ENCODE peak calls at places on chromosomes 3 and 15, in six cellular contexts. B is astrocyte; M is mesenchymal stem cell; G is effector memory CD4-positive, alpha-beta T cell; C is hepatocyte; R is CD4-positive, alpha-beta T cell. Z is an unnamed sample. For H3K9me3, the result is how much of the 10 kb centered on the place peaks cover.

GRCh38 chr15:27798807-27799206 is 300.3 kb downstream of the OCA2 start:
- DNase-seq in C (no peak), M (no peak), B (no peak), R (no peak), G (no peak), Z (no peak)

GRCh38 chr15:78282324-78282723 is 17.1 kb downstream of the SKIC8 start:
- DNase-seq in R (no peak), C (no peak), B (peak), M (no peak), G (no peak), Z (no peak)

GRCh38 chr3:174132421-174133042 is 726.6 kb upstream of the NAALADL2 start:
- DNase-seq in R (no peak), M (peak), G (no peak), B (no peak), C (peak), Z (no peak)

GRCh38 chr3:79297242-79297641 is 470.6 kb downstream of the ROBO1 start:
- DNase-seq in M (peak), R (no peak), G (no peak), C (no peak), B (peak), Z (peak)

GRCh38 chr3:48504051-48504946 is at the start of gene SHISA5:
- DNase-seq in C (peak), B (peak), G (peak), R (peak), M (peak), Z (peak)

GRCh38 chr3:13895155-13896105 is 15.6 kb upstream of the WNT7A start:
- DNase-seq in M (peak), C (peak), R (peak), G (peak), B (peak), Z (peak)

GRCh38 chr3:51934139-51934850 is 7.4 kb downstream of the RRP9 start:
- DNase-seq in C (no peak), G (no peak), R (no peak), B (no peak), M (no peak), Z (no peak)

GRCh38 chr3:144142151-144142855 is 170.7 kb downstream of the DIPK2A start:
- DNase-seq in R (no peak), M (peak), G (no peak), B (peak), C (peak), Z (no peak)

GRCh38 chr3:182078314-182078713 is 366.6 kb downstream of the SOX2 start:
- DNase-seq in M (no peak), R (no peak), G (no peak), B (no peak), C (peak), Z (no peak)

GRCh38 chr3:55313701-55314100 is 173.4 kb downstream of the WNT5A start:
- DNase-seq in B (no peak), C (no peak), R (no peak), M (peak), G (no peak), Z (no peak)

GRCh38 chr15:31275331-31276262 is 51.0 kb upstream of the KLF13 start:
- DNase-seq in R (no peak), M (no peak), G (no peak), B (no peak), C (no peak), Z (no peak)

GRCh38 chr3:197730200-197730599 is 6.5 kb downstream of the RUBCN start:
- DNase-seq in R (no peak), G (no peak), C (no peak), B (peak), M (peak), Z (no peak)

GRCh38 chr3:122563717-122564025 is 429 bp downstream of the PARP9 start:
- DNase-seq in B (no peak), C (no peak), R (peak), M (peak), G (no peak), Z (no peak)

GRCh38 chr3:48125026-48125704 is 63.1 kb downstream of the CDC25A start:
- DNase-seq in R (no peak), B (peak), M (no peak), G (no peak), C (no peak), Z (no peak)

GRCh38 chr3:77158701-77159100 is 118.8 kb downstream of the ROBO2 start:
- DNase-seq in G (no peak), C (no peak), B (no peak), R (no peak), M (no peak), Z (no peak)

GRCh38 chr15:69627548-69628158 is 175.0 kb downstream of the RPLP1 start:
- DNase-seq in C (no peak), B (no peak), R (no peak), M (no peak), G (no peak), Z (no peak)

GRCh38 chr15:38854506-38854905 is 289.9 kb upstream of the RASGRP1 start:
- DNase-seq in G (no peak), C (no peak), M (no peak), B (no peak), R (no peak), Z (no peak)

GRCh38 chr3:132396255-132396654 is 21.0 kb upstream of the DNAJC13 start:
- DNase-seq in B (no peak), R (no peak), G (no peak), C (no peak), M (no peak), Z (no peak)

GRCh38 chr15:77991029-77991406 is 86.5 kb downstream of the TBC1D2B start:
- DNase-seq in B (no peak), M (no peak), R (no peak), G (no peak), C (no peak), Z (no peak)

DNA sequence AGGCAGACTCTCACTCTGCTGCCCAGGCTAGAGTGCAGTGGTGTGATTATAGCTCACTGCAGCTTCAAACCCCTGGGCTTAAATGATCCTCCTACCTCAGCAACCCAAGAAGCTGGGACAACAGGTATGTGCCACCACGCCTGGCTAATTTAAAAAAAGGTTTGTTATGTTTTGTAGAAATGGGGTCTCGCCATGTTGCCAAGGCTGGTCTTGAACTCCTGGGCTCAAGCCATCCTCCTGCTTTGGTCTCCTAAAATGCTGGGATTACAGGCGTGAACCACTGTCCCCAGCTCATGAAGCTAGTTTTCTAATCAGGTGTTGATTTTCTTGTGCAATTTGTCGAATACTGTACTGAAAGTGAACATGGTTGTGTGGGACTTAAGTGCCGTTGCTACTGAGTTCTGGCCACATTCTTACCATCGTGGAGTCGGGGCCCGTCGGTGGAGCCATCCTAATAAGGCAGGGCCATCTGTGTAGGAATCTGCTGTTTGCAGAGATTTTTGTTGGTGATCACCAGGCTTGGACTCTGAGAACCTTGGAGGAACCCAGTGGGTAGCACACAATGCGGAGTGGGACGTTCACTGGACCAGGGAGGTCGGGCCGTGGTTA is 193.2 kb downstream of the GOLGA6L6 start:
- DNase-seq in G (no peak), B (no peak), R (no peak), C (peak), M (no peak), Z (no peak)
- H3K9me3 ChIP-seq in G (under half), B (half or more), R (under half), C (half or more), M (under half), Z (half or more)

GRCh38 chr15:99630607-99631131 is 64.9 kb downstream of the MEF2A start:
- DNase-seq in C (no peak), G (no peak), R (no peak), B (no peak), M (no peak), Z (no peak)
- H3K9me3 ChIP-seq in C (under half), G (under half), R (under half), B (under half), M (under half), Z (under half)

GRCh38 chr15:94987085-94987484 is 755.7 kb downstream of the MCTP2 start:
- DNase-seq in B (no peak), M (no peak), G (no peak), C (no peak), R (no peak), Z (no peak)

GRCh38 chr15:94984886-94985285 is 753.5 kb downstream of the MCTP2 start:
- DNase-seq in B (no peak), C (no peak), G (no peak), M (no peak), R (no peak), Z (no peak)
- H3K9me3 ChIP-seq in B (under half), C (under half), G (under half), M (under half), R (under half), Z (under half)

DNA sequence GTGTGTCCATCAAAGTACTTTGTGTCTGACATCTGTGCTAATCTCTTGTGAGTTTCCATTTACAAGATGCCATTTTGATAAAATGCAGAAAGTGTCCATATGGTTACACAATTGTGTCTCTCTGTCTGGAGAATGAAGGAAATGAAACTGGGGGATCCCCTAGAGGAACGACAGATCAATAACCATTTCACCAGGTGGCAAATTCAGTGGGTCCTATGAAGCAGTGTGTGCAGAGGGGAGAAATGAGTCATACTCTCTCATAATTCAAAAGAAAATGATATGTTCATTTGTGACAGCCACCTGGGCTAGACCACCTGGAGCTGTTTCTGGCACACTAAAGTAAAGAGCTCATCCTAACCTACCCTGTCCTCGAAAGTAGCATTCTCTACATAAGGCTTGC is 10.1 kb upstream of the CD47 start:
- DNase-seq in M (no peak), B (no peak), R (no peak), G (no peak), C (no peak), Z (no peak)
- H3K9me3 ChIP-seq in M (under half), B (under half), R (under half), G (under half), C (under half), Z (under half)

Z was measured in A673.